ENCODE peak calls at places on chromosomes 13 and 19, in six cellular contexts. One of them, this sample, is unnamed.

GRCh38 chr13:41019027-41019487 is at the start of gene ELF1:
- DNase-seq in epithelial cell of proximal tubule: peak
- DNase-seq in CD8-positive, alpha-beta T cell: no peak
- DNase-seq in PC-9: peak
- DNase-seq in astrocyte of the cerebellum: peak
- DNase-seq in breast epithelium: peak
- DNase-seq in this sample: peak

GRCh38 chr13:102035969-102036368 is 365.9 kb downstream of the FGF14 start:
- DNase-seq in breast epithelium: no peak
- DNase-seq in CD8-positive, alpha-beta T cell: no peak
- DNase-seq in epithelial cell of proximal tubule: no peak
- DNase-seq in PC-9: no peak
- DNase-seq in astrocyte of the cerebellum: no peak
- DNase-seq in this sample: no peak

GRCh38 chr13:48405865-48406264 is 7.0 kb downstream of the LPAR6 start:
- DNase-seq in epithelial cell of proximal tubule: no peak
- DNase-seq in PC-9: no peak
- DNase-seq in breast epithelium: no peak
- DNase-seq in CD8-positive, alpha-beta T cell: no peak
- DNase-seq in astrocyte of the cerebellum: no peak
- DNase-seq in this sample: no peak

GRCh38 chr19:28436320-28436719 is 776.6 kb downstream of the UQCRFS1 start:
- DNase-seq in breast epithelium: no peak
- DNase-seq in astrocyte of the cerebellum: no peak
- DNase-seq in PC-9: no peak
- DNase-seq in CD8-positive, alpha-beta T cell: no peak
- DNase-seq in epithelial cell of proximal tubule: no peak
- DNase-seq in this sample: no peak

GRCh38 chr13:102643656-102644055 is 46.9 kb downstream of the TPP2 start:
- DNase-seq in CD8-positive, alpha-beta T cell: no peak
- DNase-seq in epithelial cell of proximal tubule: no peak
- DNase-seq in astrocyte of the cerebellum: no peak
- DNase-seq in breast epithelium: no peak
- DNase-seq in PC-9: no peak
- DNase-seq in this sample: no peak

GRCh38 chr19:38090561-38090960 is 133.5 kb downstream of the DPF1 start:
- DNase-seq in epithelial cell of proximal tubule: no peak
- DNase-seq in breast epithelium: no peak
- DNase-seq in astrocyte of the cerebellum: no peak
- DNase-seq in PC-9: no peak
- DNase-seq in CD8-positive, alpha-beta T cell: no peak
- DNase-seq in this sample: no peak

GRCh38 chr13:50677687-50678463 is 165.6 kb downstream of the DLEU7 start:
- DNase-seq in PC-9: no peak
- DNase-seq in CD8-positive, alpha-beta T cell: no peak
- DNase-seq in breast epithelium: no peak
- DNase-seq in astrocyte of the cerebellum: no peak
- DNase-seq in epithelial cell of proximal tubule: no peak
- DNase-seq in this sample: no peak

GRCh38 chr13:51731759-51732158 is 72.2 kb downstream of the DHRS12 start:
- DNase-seq in epithelial cell of proximal tubule: no peak
- DNase-seq in CD8-positive, alpha-beta T cell: no peak
- DNase-seq in astrocyte of the cerebellum: peak
- DNase-seq in breast epithelium: no peak
- DNase-seq in PC-9: no peak
- DNase-seq in this sample: no peak

GRCh38 chr13:94115054-94115453 is 364.4 kb downstream of the DCT start:
- DNase-seq in epithelial cell of proximal tubule: no peak
- DNase-seq in astrocyte of the cerebellum: no peak
- DNase-seq in PC-9: no peak
- DNase-seq in CD8-positive, alpha-beta T cell: no peak
- DNase-seq in breast epithelium: no peak
- DNase-seq in this sample: no peak

GRCh38 chr13:21576424-21576823 is 27.5 kb downstream of the MICU2 start:
- DNase-seq in epithelial cell of proximal tubule: no peak
- DNase-seq in PC-9: no peak
- DNase-seq in breast epithelium: no peak
- DNase-seq in astrocyte of the cerebellum: no peak
- DNase-seq in CD8-positive, alpha-beta T cell: no peak
- DNase-seq in this sample: no peak

GRCh38 chr13:84405286-84405685 is 523.0 kb upstream of the SLITRK1 start:
- DNase-seq in CD8-positive, alpha-beta T cell: no peak
- DNase-seq in breast epithelium: no peak
- DNase-seq in epithelial cell of proximal tubule: no peak
- DNase-seq in astrocyte of the cerebellum: no peak
- DNase-seq in PC-9: no peak
- DNase-seq in this sample: no peak

GRCh38 chr19:51511353-51511752 is 9.8 kb upstream of the SIGLEC12 start:
- DNase-seq in breast epithelium: no peak
- DNase-seq in CD8-positive, alpha-beta T cell: no peak
- DNase-seq in PC-9: no peak
- DNase-seq in epithelial cell of proximal tubule: no peak
- DNase-seq in astrocyte of the cerebellum: no peak
- DNase-seq in this sample: no peak

GRCh38 chr13:113232208-113233003 is 23.0 kb downstream of the CUL4A start:
- DNase-seq in breast epithelium: no peak
- DNase-seq in PC-9: no peak
- DNase-seq in astrocyte of the cerebellum: no peak
- DNase-seq in epithelial cell of proximal tubule: no peak
- DNase-seq in CD8-positive, alpha-beta T cell: no peak
- DNase-seq in this sample: no peak

GRCh38 chr19:28990522-28990921 is 222.4 kb downstream of the UQCRFS1 start:
- DNase-seq in astrocyte of the cerebellum: no peak
- DNase-seq in CD8-positive, alpha-beta T cell: no peak
- DNase-seq in PC-9: no peak
- DNase-seq in breast epithelium: no peak
- DNase-seq in epithelial cell of proximal tubule: no peak
- DNase-seq in this sample: no peak

GRCh38 chr19:53086949-53087348 is 16.3 kb downstream of the ZNF160 start:
- DNase-seq in astrocyte of the cerebellum: no peak
- DNase-seq in PC-9: no peak
- DNase-seq in epithelial cell of proximal tubule: no peak
- DNase-seq in breast epithelium: peak
- DNase-seq in CD8-positive, alpha-beta T cell: no peak
- DNase-seq in this sample: no peak

GRCh38 chr19:12090807-12091206 is 26.3 kb downstream of the ZNF844 start:
- DNase-seq in astrocyte of the cerebellum: no peak
- DNase-seq in epithelial cell of proximal tubule: no peak
- DNase-seq in PC-9: no peak
- DNase-seq in breast epithelium: peak
- DNase-seq in CD8-positive, alpha-beta T cell: peak
- DNase-seq in this sample: peak

GRCh38 chr13:25490236-25490635 is 118.5 kb downstream of the ATP8A2 start:
- DNase-seq in astrocyte of the cerebellum: no peak
- DNase-seq in CD8-positive, alpha-beta T cell: no peak
- DNase-seq in breast epithelium: no peak
- DNase-seq in PC-9: no peak
- DNase-seq in epithelial cell of proximal tubule: no peak
- DNase-seq in this sample: no peak

GRCh38 chr19:13399746-13400145 is 106.5 kb downstream of the CACNA1A start:
- DNase-seq in PC-9: no peak
- DNase-seq in astrocyte of the cerebellum: no peak
- DNase-seq in epithelial cell of proximal tubule: no peak
- DNase-seq in CD8-positive, alpha-beta T cell: no peak
- DNase-seq in breast epithelium: no peak
- DNase-seq in this sample: no peak

GRCh38 chr19:13400296-13400695 is 106.0 kb downstream of the CACNA1A start:
- DNase-seq in astrocyte of the cerebellum: no peak
- DNase-seq in CD8-positive, alpha-beta T cell: no peak
- DNase-seq in epithelial cell of proximal tubule: peak
- DNase-seq in PC-9: no peak
- DNase-seq in breast epithelium: no peak
- DNase-seq in this sample: no peak

GRCh38 chr19:13398780-13399726 is 107.2 kb downstream of the CACNA1A start:
- DNase-seq in breast epithelium: no peak
- DNase-seq in CD8-positive, alpha-beta T cell: no peak
- DNase-seq in astrocyte of the cerebellum: peak
- DNase-seq in epithelial cell of proximal tubule: peak
- DNase-seq in PC-9: no peak
- DNase-seq in this sample: no peak

GRCh38 chr19:13398182-13398581 is 108.1 kb downstream of the CACNA1A start:
- DNase-seq in PC-9: no peak
- DNase-seq in breast epithelium: no peak
- DNase-seq in astrocyte of the cerebellum: no peak
- DNase-seq in epithelial cell of proximal tubule: no peak
- DNase-seq in CD8-positive, alpha-beta T cell: no peak
- DNase-seq in this sample: no peak

GRCh38 chr19:13396256-13397080 is 109.8 kb downstream of the CACNA1A start:
- DNase-seq in CD8-positive, alpha-beta T cell: no peak
- DNase-seq in astrocyte of the cerebellum: no peak
- DNase-seq in epithelial cell of proximal tubule: peak
- DNase-seq in breast epithelium: no peak
- DNase-seq in PC-9: no peak
- DNase-seq in this sample: peak
- TF ChIP-seq CTCF in CD8-positive, alpha-beta T cell: no peak
- TF ChIP-seq CTCF in astrocyte of the cerebellum: no peak
- TF ChIP-seq CTCF in epithelial cell of proximal tubule: no peak
- TF ChIP-seq CTCF in breast epithelium: no peak
- TF ChIP-seq CTCF in PC-9: no peak
- TF ChIP-seq CTCF in this sample: no peak

GRCh38 chr19:2192862-2193261 is 29.1 kb downstream of the DOT1L start:
- DNase-seq in astrocyte of the cerebellum: no peak
- DNase-seq in breast epithelium: no peak
- DNase-seq in CD8-positive, alpha-beta T cell: no peak
- DNase-seq in PC-9: no peak
- DNase-seq in epithelial cell of proximal tubule: no peak
- DNase-seq in this sample: no peak
- TF ChIP-seq CTCF in astrocyte of the cerebellum: no peak
- TF ChIP-seq CTCF in breast epithelium: no peak
- TF ChIP-seq CTCF in CD8-positive, alpha-beta T cell: no peak
- TF ChIP-seq CTCF in PC-9: no peak
- TF ChIP-seq CTCF in epithelial cell of proximal tubule: no peak
- TF ChIP-seq CTCF in this sample: no peak

GRCh38 chr13:97257800-97258799 is 36.0 kb downstream of the MBNL2 start:
- DNase-seq in PC-9: peak
- DNase-seq in breast epithelium: peak
- DNase-seq in CD8-positive, alpha-beta T cell: no peak
- DNase-seq in epithelial cell of proximal tubule: peak
- DNase-seq in astrocyte of the cerebellum: peak
- DNase-seq in this sample: no peak
- TF ChIP-seq CTCF in PC-9: peak
- TF ChIP-seq CTCF in breast epithelium: no peak
- TF ChIP-seq CTCF in CD8-positive, alpha-beta T cell: no peak
- TF ChIP-seq CTCF in epithelial cell of proximal tubule: peak
- TF ChIP-seq CTCF in astrocyte of the cerebellum: peak
- TF ChIP-seq CTCF in this sample: no peak

GRCh38 chr13:111926501-111927180 is 140.3 kb upstream of the SOX1 start:
- DNase-seq in breast epithelium: no peak
- DNase-seq in CD8-positive, alpha-beta T cell: no peak
- DNase-seq in astrocyte of the cerebellum: no peak
- DNase-seq in PC-9: no peak
- DNase-seq in epithelial cell of proximal tubule: no peak
- DNase-seq in this sample: no peak

GRCh38 chr13:111924676-111925075 is 142.3 kb upstream of the SOX1 start:
- DNase-seq in epithelial cell of proximal tubule: no peak
- DNase-seq in breast epithelium: no peak
- DNase-seq in CD8-positive, alpha-beta T cell: no peak
- DNase-seq in astrocyte of the cerebellum: no peak
- DNase-seq in PC-9: no peak
- DNase-seq in this sample: no peak

GRCh38 chr13:111925146-111925875 is 141.6 kb upstream of the SOX1 start:
- DNase-seq in astrocyte of the cerebellum: no peak
- DNase-seq in breast epithelium: no peak
- DNase-seq in epithelial cell of proximal tubule: no peak
- DNase-seq in PC-9: no peak
- DNase-seq in CD8-positive, alpha-beta T cell: no peak
- DNase-seq in this sample: no peak

GRCh38 chr13:111927181-111927540 is 139.8 kb upstream of the SOX1 start:
- DNase-seq in astrocyte of the cerebellum: no peak
- DNase-seq in epithelial cell of proximal tubule: no peak
- DNase-seq in breast epithelium: no peak
- DNase-seq in PC-9: no peak
- DNase-seq in CD8-positive, alpha-beta T cell: no peak
- DNase-seq in this sample: no peak

GRCh38 chr13:111929036-111929616 is 137.8 kb upstream of the SOX1 start:
- DNase-seq in epithelial cell of proximal tubule: no peak
- DNase-seq in CD8-positive, alpha-beta T cell: no peak
- DNase-seq in breast epithelium: no peak
- DNase-seq in astrocyte of the cerebellum: no peak
- DNase-seq in PC-9: no peak
- DNase-seq in this sample: peak
- TF ChIP-seq CTCF in epithelial cell of proximal tubule: no peak
- TF ChIP-seq CTCF in CD8-positive, alpha-beta T cell: no peak
- TF ChIP-seq CTCF in breast epithelium: no peak
- TF ChIP-seq CTCF in astrocyte of the cerebellum: no peak
- TF ChIP-seq CTCF in PC-9: no peak
- TF ChIP-seq CTCF in this sample: no peak

GRCh38 chr13:44920013-44920412 is 69.3 kb downstream of the NUFIP1 start:
- DNase-seq in CD8-positive, alpha-beta T cell: no peak
- DNase-seq in PC-9: no peak
- DNase-seq in breast epithelium: no peak
- DNase-seq in epithelial cell of proximal tubule: no peak
- DNase-seq in astrocyte of the cerebellum: no peak
- DNase-seq in this sample: no peak
- TF ChIP-seq CTCF in CD8-positive, alpha-beta T cell: no peak
- TF ChIP-seq CTCF in PC-9: no peak
- TF ChIP-seq CTCF in breast epithelium: no peak
- TF ChIP-seq CTCF in epithelial cell of proximal tubule: no peak
- TF ChIP-seq CTCF in astrocyte of the cerebellum: no peak
- TF ChIP-seq CTCF in this sample: no peak

This sample was measured in CD14-positive monocyte.